ENCODE peak calls at places on chromosomes 6 and 20, in seven cellular contexts. Q is uterus; O is psoas muscle; E is ovary; L is OCI-LY7; W is CD4-positive, CD25-positive, alpha-beta regulatory T cell; H is mucosa of descending colon. F is an unnamed sample.

GRCh38 chr6:114941078-114941477 is 598.3 kb upstream of the HS3ST5 start:
- DNase-seq in Q (no peak), H (no peak), O (no peak), E (no peak), W (no peak), L (no peak), F (no peak)

GRCh38 chr6:121157913-121158312 is 176.4 kb downstream of the TBC1D32 start:
- DNase-seq in L (no peak), W (no peak), Q (no peak), H (no peak), E (no peak), O (no peak), F (no peak)

GRCh38 chr20:11094711-11095110 is 420.9 kb upstream of the JAG1 start:
- DNase-seq in O (no peak), W (no peak), E (no peak), Q (no peak), L (no peak), H (no peak), F (no peak)

GRCh38 chr6:100904316-100904715 is 23.2 kb upstream of the ASCC3 start:
- DNase-seq in O (no peak), E (no peak), W (no peak), Q (no peak), L (no peak), H (no peak), F (no peak)

GRCh38 chr6:150835620-150836019 is 29.9 kb upstream of the MTHFD1L start:
- DNase-seq in L (no peak), Q (no peak), W (no peak), O (no peak), E (no peak), H (no peak), F (no peak)

GRCh38 chr20:17541996-17542395 is 10.8 kb upstream of the BFSP1 start:
- DNase-seq in O (no peak), E (no peak), Q (no peak), W (no peak), L (no peak), H (no peak), F (no peak)

GRCh38 chr6:142648526-142648925 is 296.4 kb downstream of the HIVEP2 start:
- DNase-seq in E (no peak), O (no peak), H (no peak), Q (no peak), L (no peak), W (no peak), F (no peak)

GRCh38 chr20:32543570-32544259 is 41.4 kb downstream of the NOL4L start:
- DNase-seq in W (no peak), E (no peak), Q (no peak), O (no peak), H (no peak), L (no peak), F (no peak)

DNA sequence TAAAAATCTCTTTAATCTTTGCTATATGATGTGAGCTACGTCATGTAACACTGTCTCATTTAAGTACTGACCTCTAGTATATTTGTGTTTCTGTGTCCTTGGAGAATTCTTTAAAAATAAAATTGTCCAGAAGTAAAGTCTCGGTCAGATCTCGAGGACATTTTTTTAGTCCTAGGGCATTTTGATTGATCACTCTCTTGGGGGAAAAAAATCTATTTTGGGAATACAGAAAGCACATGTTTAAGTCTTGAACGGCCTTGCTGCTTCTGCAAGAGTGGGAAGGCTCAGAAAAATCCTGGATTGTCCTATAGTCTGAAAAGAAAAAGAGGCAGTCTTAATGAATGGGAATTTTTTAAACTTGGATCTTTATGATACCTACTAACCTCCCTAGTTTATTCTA is 234.3 kb downstream of the UTRN start:
- DNase-seq in O (no peak), Q (no peak), H (no peak), E (no peak), W (no peak), L (no peak), F (no peak)
- H3K36me3 ChIP-seq in O (peaks cover 3% of the 10 kb centered on the region), Q (no peaks in the 10 kb centered on the region), H (no peaks in the 10 kb centered on the region), E (no peaks in the 10 kb centered on the region), W (peaks cover 88% of the 10 kb centered on the region), L (no peaks in the 10 kb centered on the region), F (no peaks in the 10 kb centered on the region)

GRCh38 chr6:89792881-89793280 is 26.7 kb downstream of the MDN1 start:
- DNase-seq in L (peak; percentile 69), E (no peak), H (peak; percentile 65), O (no peak), W (no peak), Q (no peak), F (no peak)
- H3K36me3 ChIP-seq in L (peaks cover 84% of the 10 kb centered on the region), E (no peaks in the 10 kb centered on the region), H (no peaks in the 10 kb centered on the region), O (no peaks in the 10 kb centered on the region), W (peaks cover 45% of the 10 kb centered on the region), Q (no peaks in the 10 kb centered on the region), F (peaks cover 31% of the 10 kb centered on the region)

DNA sequence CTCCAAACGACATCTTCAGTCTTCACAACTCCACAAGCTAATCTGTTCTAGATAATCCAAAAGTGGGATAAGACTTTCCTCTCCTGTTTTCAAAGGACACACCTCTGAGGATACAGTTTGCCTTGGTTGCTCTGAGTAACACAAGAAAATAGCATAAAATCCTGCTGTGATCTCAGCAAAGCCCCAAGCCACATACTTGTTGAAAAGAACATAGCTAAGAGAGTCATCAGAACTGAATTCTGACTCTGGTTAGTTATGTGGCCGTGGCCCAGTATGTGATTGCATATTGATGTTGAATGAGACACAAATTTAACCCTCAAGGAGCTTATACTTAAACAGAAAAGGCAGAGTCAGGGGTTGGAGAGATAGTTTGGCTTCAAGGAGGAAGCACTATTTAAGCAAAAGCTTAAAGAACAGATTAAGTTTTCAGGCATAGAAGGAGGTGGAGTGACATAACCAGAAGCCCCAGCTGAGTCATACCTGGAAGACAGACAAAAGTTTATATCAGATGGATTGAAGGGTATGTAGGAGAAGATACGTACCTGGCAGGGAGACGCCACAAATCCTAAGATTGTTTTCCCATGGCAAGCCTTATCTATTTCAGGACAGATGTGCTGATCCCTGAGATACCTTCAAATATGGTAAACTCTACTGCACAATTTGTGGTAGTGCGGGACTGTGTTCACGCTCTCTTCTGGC is 41.2 kb downstream of the OPN5 start:
- DNase-seq in H (no peak), W (no peak), E (no peak), O (no peak), L (no peak), Q (no peak), F (no peak)
- H3K36me3 ChIP-seq in H (no peaks in the 10 kb centered on the region), W (no peaks in the 10 kb centered on the region), E (no peaks in the 10 kb centered on the region), O (no peaks in the 10 kb centered on the region), L (no peaks in the 10 kb centered on the region), Q (no peaks in the 10 kb centered on the region), F (no peaks in the 10 kb centered on the region)

GRCh38 chr20:44956410-44956809 is 3.8 kb downstream of the TOMM34 start:
- DNase-seq in L (no peak), W (no peak), Q (no peak), O (no peak), E (no peak), H (no peak), F (no peak)
- H3K36me3 ChIP-seq in L (peaks cover 73% of the 10 kb centered on the region), W (peaks cover 53% of the 10 kb centered on the region), Q (no peaks in the 10 kb centered on the region), O (peaks cover 15% of the 10 kb centered on the region), E (no peaks in the 10 kb centered on the region), H (peaks cover 9% of the 10 kb centered on the region), F (peaks cover 50% of the 10 kb centered on the region)

F was measured in naive thymus-derived CD4-positive, alpha-beta T cell.